ENCODE peak calls at places on chromosome 5, in five cellular contexts. B, W, U, X and A are unnamed samples.

GRCh38 chr5:54547711-54548250 is 30.2 kb downstream of the SNX18 start:
- DNase-seq in B (no peak), W (no peak), U (no peak), X (peak; percentile 6), A (peak; percentile 34)

GRCh38 chr5:32687167-32687831 is 23.8 kb upstream of the NPR3 start:
- DNase-seq in B (no peak), W (no peak), U (no peak), X (no peak), A (no peak)

GRCh38 chr5:123976393-123977029 is 464.5 kb downstream of the CSNK1G3 start:
- DNase-seq in B (no peak), W (no peak), U (no peak), X (no peak), A (no peak)

GRCh38 chr5:116273458-116274242 is 188.8 kb downstream of the COMMD10 start:
- DNase-seq in B (no peak), W (no peak), U (no peak), X (no peak), A (no peak)

GRCh38 chr5:163259495-163259894 is 177.9 kb upstream of the CCNG1 start:
- DNase-seq in B (no peak), W (no peak), U (no peak), X (no peak), A (no peak)

GRCh38 chr5:161096006-161096405 is 244.0 kb upstream of the ATP10B start:
- DNase-seq in B (no peak), W (no peak), U (no peak), X (peak; percentile 24), A (no peak)

GRCh38 chr5:82272957-82273356 is 5.2 kb downstream of the RPS23 start:
- DNase-seq in B (peak; percentile 64), W (no peak), U (no peak), X (no peak), A (no peak)

GRCh38 chr5:76851713-76852369 is 2.0 kb downstream of the S100Z start:
- DNase-seq in B (no peak), W (no peak), U (no peak), X (no peak), A (no peak)

GRCh38 chr5:146185161-146185560 is 2.7 kb upstream of the LARS1 start:
- DNase-seq in B (no peak), W (no peak), U (no peak), X (no peak), A (no peak)

GRCh38 chr5:149869266-149869875 is 75.2 kb downstream of the PDE6A start:
- DNase-seq in B (no peak), W (no peak), U (no peak), X (no peak), A (no peak)

GRCh38 chr5:96197359-96197758 is 235.7 kb downstream of the PCSK1 start:
- DNase-seq in B (no peak), W (no peak), U (no peak), X (no peak), A (no peak)

GRCh38 chr5:43649256-43649655 is 46.3 kb downstream of the NNT start:
- DNase-seq in B (no peak), W (no peak), U (no peak), X (no peak), A (no peak)

GRCh38 chr5:134430001-134430569 is 18.4 kb upstream of the CDKN2AIPNL start:
- DNase-seq in B (no peak), W (no peak), U (no peak), X (no peak), A (no peak)

GRCh38 chr5:10625700-10626472 is 62.0 kb downstream of the ANKRD33B start:
- DNase-seq in B (no peak), W (no peak), U (no peak), X (no peak), A (no peak)

GRCh38 chr5:67537439-67538342 is 341.1 kb upstream of the CD180 start:
- DNase-seq in B (no peak), W (no peak), U (no peak), X (no peak), A (no peak)

GRCh38 chr5:112636288-112636731 is 101.4 kb upstream of the APC start:
- DNase-seq in B (no peak), W (no peak), U (no peak), X (no peak), A (no peak)

GRCh38 chr5:85278193-85278592 is 893.5 kb upstream of the EDIL3 start:
- DNase-seq in B (no peak), W (no peak), U (no peak), X (no peak), A (no peak)

GRCh38 chr5:59351076-59351794 is 542.3 kb downstream of the PDE4D start:
- DNase-seq in B (no peak), W (no peak), U (no peak), X (no peak), A (no peak)

GRCh38 chr5:172007153-172007794 is 836 bp upstream of the FBXW11 start:
- DNase-seq in B (no peak), W (no peak), U (no peak), X (peak; percentile 7), A (no peak)

GRCh38 chr5:141623197-141623596 is 4.4 kb upstream of the DIAPH1 start:
- DNase-seq in B (no peak), W (no peak), U (no peak), X (no peak), A (no peak)

GRCh38 chr5:33854733-33855151 is 37.0 kb downstream of the ADAMTS12 start:
- DNase-seq in B (no peak), W (no peak), U (no peak), X (peak; percentile 55), A (no peak)

GRCh38 chr5:88888291-88888690 is 5.3 kb upstream of the MEF2C start:
- DNase-seq in B (no peak), W (no peak), U (no peak), X (no peak), A (no peak)

GRCh38 chr5:88885043-88885442 is 2.1 kb upstream of the MEF2C start:
- DNase-seq in B (no peak), W (no peak), U (no peak), X (no peak), A (no peak)

GRCh38 chr5:88886252-88886651 is 3.3 kb upstream of the MEF2C start:
- DNase-seq in B (no peak), W (no peak), U (no peak), X (no peak), A (no peak)

GRCh38 chr5:88888799-88889164 is 5.8 kb upstream of the MEF2C start:
- DNase-seq in B (no peak), W (no peak), U (no peak), X (no peak), A (no peak)

GRCh38 chr5:88886756-88887741 is 4.1 kb upstream of the MEF2C start:
- DNase-seq in B (no peak), W (no peak), U (no peak), X (no peak), A (no peak)
- TF ChIP-seq JUND in B (no peak), W (no peak), U (no peak), X (no peak), A (no peak)

DNA sequence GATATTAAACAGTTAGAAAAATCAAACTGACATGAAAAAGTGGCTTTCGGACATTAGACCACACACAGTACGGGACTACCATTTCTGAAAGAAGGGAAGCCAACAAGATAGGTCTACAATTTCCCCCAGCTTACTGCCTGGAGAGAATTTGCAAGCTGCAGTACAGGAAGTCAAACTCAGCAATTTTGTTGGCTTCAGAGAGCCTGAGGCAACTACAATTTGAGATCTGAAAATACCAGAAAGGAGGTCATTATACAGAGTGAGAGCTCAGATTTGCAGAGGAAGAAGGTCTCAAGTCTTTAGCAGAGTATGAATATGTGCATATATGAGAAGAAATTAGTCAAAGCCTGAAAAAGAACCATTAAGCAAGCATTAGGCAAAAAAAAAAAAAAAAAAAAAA is 83.0 kb downstream of the OXCT1 start:
- DNase-seq in B (no peak), W (no peak), U (no peak), X (no peak), A (no peak)
- TF ChIP-seq JUND in B (no peak), W (no peak), U (no peak), X (no peak), A (no peak)

GRCh38 chr5:125126050-125126449 is 379.6 kb upstream of the ZNF608 start:
- DNase-seq in B (no peak), W (no peak), U (no peak), X (no peak), A (no peak)
- TF ChIP-seq JUND in B (no peak), W (no peak), U (no peak), X (no peak), A (no peak)

GRCh38 chr5:178331491-178331981 is 98.9 kb upstream of the PHYKPL start:
- DNase-seq in B (no peak), W (no peak), U (no peak), X (no peak), A (no peak)
- TF ChIP-seq JUND in B (no peak), W (no peak), U (no peak), X (no peak), A (no peak)

DNA sequence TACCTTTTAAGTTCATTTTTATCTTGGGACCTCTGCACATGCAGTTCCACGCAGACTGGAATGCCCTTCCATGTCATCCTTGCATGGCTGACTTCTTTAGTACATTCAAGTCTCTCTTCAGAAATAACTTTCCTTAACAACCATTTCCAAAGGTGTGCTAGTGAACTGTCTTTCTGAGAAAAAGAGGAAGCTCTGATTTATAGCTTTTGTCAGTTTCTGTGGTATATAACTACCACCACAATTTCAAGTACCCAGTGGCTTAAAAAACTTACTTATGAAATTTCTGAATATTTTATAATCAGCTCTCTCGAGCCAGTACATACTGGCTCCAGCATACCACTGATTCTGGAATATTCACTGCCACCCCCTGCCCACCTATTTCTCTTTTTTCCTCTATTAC is 1613.8 kb downstream of the MAT2B start:
- DNase-seq in B (no peak), W (no peak), U (no peak), X (no peak), A (no peak)
- TF ChIP-seq JUND in B (no peak), W (no peak), U (no peak), X (no peak), A (no peak)

GRCh38 chr5:154179846-154180710 is 10.5 kb upstream of the GALNT10 start:
- DNase-seq in B (no peak), W (peak; percentile 40), U (peak; percentile 66), X (peak; percentile 60), A (peak; percentile 85)
- TF ChIP-seq JUND in B (no peak), W (no peak), U (no peak), X (no peak), A (no peak)

DNA sequence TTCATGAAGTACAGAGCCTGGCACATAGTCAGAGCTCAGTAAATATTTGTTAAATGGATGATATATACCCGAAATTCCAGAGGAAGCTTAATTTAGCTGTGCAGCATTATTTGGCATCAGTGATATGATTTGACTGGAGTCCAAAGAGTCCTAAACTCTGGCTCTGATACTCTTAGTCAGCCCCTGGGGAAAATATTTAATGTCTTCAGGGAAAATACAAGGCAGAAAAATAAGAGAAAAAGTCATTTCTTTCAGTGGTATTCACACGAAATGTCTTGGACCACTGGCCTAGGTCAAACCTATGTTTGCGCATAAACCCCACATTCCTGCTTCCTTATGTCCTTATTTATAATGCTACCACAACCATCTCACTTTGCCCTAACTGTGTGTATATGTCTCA is 23.8 kb downstream of the GLRA1 start:
- DNase-seq in B (no peak), W (no peak), U (no peak), X (no peak), A (no peak)
- TF ChIP-seq JUND in B (no peak), W (no peak), U (no peak), X (no peak), A (no peak)

GRCh38 chr5:168654225-168654624 is 75.1 kb upstream of the PANK3 start:
- DNase-seq in B (no peak), W (no peak), U (no peak), X (no peak), A (no peak)
- TF ChIP-seq JUND in B (no peak), W (no peak), U (no peak), X (no peak), A (no peak)

GRCh38 chr5:16744164-16744880 is 127.5 kb upstream of the RETREG1 start:
- DNase-seq in B (no peak), W (no peak), U (no peak), X (peak; percentile 42), A (no peak)
- TF ChIP-seq JUND in B (no peak), W (no peak), U (no peak), X (no peak), A (no peak)